ENCODE peak calls at places on chromosome 21, in eight cellular contexts. P, B, E, V, I, O, G and C are unnamed samples. For H3K27me3, the result is how much of the 10 kb centered on the place peaks cover.

GRCh38 chr21:37877171-37877570 is 39.1 kb downstream of the KCNJ6 start:
- DNase-seq in P (no peak), B (no peak), E (no peak), V (no peak), I (no peak), O (no peak), G (no peak), C (no peak)

GRCh38 chr21:29102791-29103257 is 27.6 kb upstream of the MAP3K7CL start:
- DNase-seq in P (no peak), B (no peak), E (no peak), V (no peak), I (no peak), O (no peak), G (no peak), C (no peak)

GRCh38 chr21:16279658-16280581 is 550.1 kb downstream of the USP25 start:
- DNase-seq in P (no peak), B (peak), E (peak), V (no peak), I (no peak), O (peak), G (peak), C (no peak)

GRCh38 chr21:25582888-25583287 is 24.4 kb downstream of the MRPL39 start:
- DNase-seq in P (no peak), B (no peak), E (no peak), V (no peak), I (no peak), O (no peak), G (no peak), C (no peak)

GRCh38 chr21:39714331-39714730 is 30.7 kb upstream of the IGSF5 start:
- DNase-seq in P (no peak), B (no peak), E (no peak), V (no peak), I (no peak), O (no peak), G (no peak), C (no peak)

GRCh38 chr21:27761623-27762022 is 794.7 kb upstream of the ADAMTS5 start:
- DNase-seq in P (no peak), B (no peak), E (no peak), V (no peak), I (no peak), O (no peak), G (no peak), C (no peak)

GRCh38 chr21:30146558-30147282 is 19.9 kb downstream of the CLDN17 start:
- DNase-seq in P (peak), B (no peak), E (no peak), V (no peak), I (no peak), O (no peak), G (no peak), C (no peak)

GRCh38 chr21:31447477-31447876 is 103.4 kb upstream of the TIAM1 start:
- DNase-seq in P (no peak), B (no peak), E (no peak), V (no peak), I (no peak), O (no peak), G (no peak), C (no peak)

GRCh38 chr21:26849428-26850115 is 4.4 kb upstream of the ADAMTS1 start:
- DNase-seq in P (peak), B (no peak), E (no peak), V (no peak), I (no peak), O (no peak), G (no peak), C (peak)

GRCh38 chr21:24840287-24840686 is 767.0 kb downstream of the MRPL39 start:
- DNase-seq in P (no peak), B (peak), E (no peak), V (no peak), I (peak), O (peak), G (no peak), C (peak)

GRCh38 chr21:26170471-26171309 is at the start of gene APP:
- DNase-seq in P (peak), B (peak), E (peak), V (peak), I (peak), O (peak), G (peak), C (peak)

GRCh38 chr21:27225142-27225541 is 258.3 kb upstream of the ADAMTS5 start:
- DNase-seq in P (no peak), B (no peak), E (no peak), V (no peak), I (no peak), O (no peak), G (no peak), C (no peak)

GRCh38 chr21:38077504-38077903 is 161.2 kb upstream of the KCNJ6 start:
- DNase-seq in P (no peak), B (no peak), E (no peak), V (no peak), I (no peak), O (no peak), G (no peak), C (no peak)

GRCh38 chr21:19565587-19565986 is 1162.0 kb upstream of the TMPRSS15 start:
- DNase-seq in P (no peak), B (no peak), E (no peak), V (no peak), I (no peak), O (no peak), G (no peak), C (no peak)

GRCh38 chr21:41167348-41168342 is at the start of gene BACE2:
- DNase-seq in P (peak), B (peak), E (peak), V (no peak), I (peak), O (peak), G (peak), C (peak)

GRCh38 chr21:23977971-23978370 is 1629.3 kb downstream of the MRPL39 start:
- DNase-seq in P (no peak), B (no peak), E (no peak), V (no peak), I (no peak), O (no peak), G (no peak), C (no peak)

GRCh38 chr21:16709866-16710550 is 802.8 kb upstream of the CXADR start:
- DNase-seq in P (no peak), B (no peak), E (no peak), V (no peak), I (no peak), O (peak), G (peak), C (no peak)

GRCh38 chr21:42677339-42678117 is 24.1 kb downstream of the PDE9A start:
- DNase-seq in P (no peak), B (no peak), E (no peak), V (no peak), I (no peak), O (no peak), G (no peak), C (peak)
- H3K27me3 ChIP-seq in P (under half), B (under half), E (under half), V (under half), I (under half), O (under half), G (under half), C (under half)

GRCh38 chr21:44687671-44688070 is 5.7 kb upstream of the KRTAP12-1 start:
- DNase-seq in P (no peak), B (no peak), E (no peak), V (no peak), I (no peak), O (no peak), G (no peak), C (no peak)
- H3K27me3 ChIP-seq in P (under half), B (under half), E (under half), V (under half), I (under half), O (under half), G (under half), C (under half)

GRCh38 chr21:36564647-36565046 is 84.7 kb upstream of the CLDN14 start:
- DNase-seq in P (no peak), B (no peak), E (no peak), V (no peak), I (no peak), O (no peak), G (no peak), C (no peak)
- H3K27me3 ChIP-seq in P (under half), B (under half), E (under half), V (under half), I (under half), O (under half), G (under half), C (under half)

DNA sequence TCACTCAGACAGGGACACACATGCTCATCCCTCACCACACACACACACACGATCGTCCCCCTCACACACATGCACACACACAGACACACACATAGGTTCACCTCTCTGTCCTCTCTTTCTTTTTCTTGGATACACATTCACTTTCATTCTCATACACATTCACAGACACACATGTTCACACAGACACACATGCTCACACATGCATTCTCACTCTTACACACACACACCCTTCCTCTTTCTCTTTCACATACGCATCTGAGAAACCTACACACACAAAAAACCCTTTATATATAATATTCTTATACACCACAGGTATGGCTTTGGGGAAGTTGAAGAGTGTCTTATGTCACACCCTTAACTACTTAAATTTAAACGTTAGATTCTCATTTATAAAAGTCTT is 248.6 kb upstream of the RUNX1 start:
- DNase-seq in P (no peak), B (no peak), E (no peak), V (no peak), I (no peak), O (no peak), G (no peak), C (no peak)
- H3K27me3 ChIP-seq in P (under half), B (under half), E (under half), V (under half), I (under half), O (under half), G (under half), C (under half)

GRCh38 chr21:45396620-45396995 is 8.4 kb upstream of the COL18A1 start:
- DNase-seq in P (no peak), B (peak), E (peak), V (no peak), I (no peak), O (no peak), G (no peak), C (no peak)
- H3K27me3 ChIP-seq in P (under half), B (under half), E (under half), V (under half), I (under half), O (under half), G (under half), C (under half)

GRCh38 chr21:35976929-35977328 is 83.4 kb downstream of the SETD4 start:
- DNase-seq in P (no peak), B (no peak), E (no peak), V (no peak), I (no peak), O (no peak), G (no peak), C (no peak)
- H3K27me3 ChIP-seq in P (under half), B (under half), E (under half), V (under half), I (under half), O (under half), G (under half), C (under half)

DNA sequence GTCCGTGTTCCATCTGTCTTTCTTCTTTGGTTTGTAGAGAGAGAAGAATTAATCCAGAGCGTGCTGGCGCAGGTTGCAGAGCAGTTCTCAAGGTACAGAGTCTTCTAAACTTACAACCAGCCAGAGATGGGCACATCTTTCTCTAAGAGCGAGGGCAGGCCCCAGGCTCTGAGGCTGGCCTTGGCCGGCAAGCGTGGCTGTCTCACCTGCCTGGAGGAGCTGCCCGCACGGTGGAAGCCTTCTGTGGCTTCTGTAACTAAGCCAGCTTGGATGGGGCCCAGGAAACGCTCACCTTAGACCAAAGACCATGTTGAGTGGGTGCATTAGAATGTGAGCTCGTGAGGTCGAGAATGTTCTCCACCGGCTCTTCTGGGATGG is 78.6 kb downstream of the PDE9A start:
- DNase-seq in P (no peak), B (no peak), E (no peak), V (no peak), I (peak), O (no peak), G (no peak), C (no peak)
- H3K27me3 ChIP-seq in P (under half), B (under half), E (under half), V (under half), I (under half), O (under half), G (under half), C (under half)

GRCh38 chr21:44756416-44757185 is 45.0 kb downstream of the UBE2G2 start:
- DNase-seq in P (no peak), B (peak), E (no peak), V (no peak), I (no peak), O (no peak), G (no peak), C (no peak)
- H3K27me3 ChIP-seq in P (under half), B (under half), E (under half), V (under half), I (under half), O (under half), G (under half), C (under half)

GRCh38 chr21:44418876-44419230 is 36.5 kb upstream of the LRRC3 start:
- DNase-seq in P (no peak), B (peak), E (no peak), V (no peak), I (no peak), O (no peak), G (no peak), C (peak)
- H3K27me3 ChIP-seq in P (under half), B (under half), E (under half), V (under half), I (under half), O (under half), G (under half), C (under half)

DNA sequence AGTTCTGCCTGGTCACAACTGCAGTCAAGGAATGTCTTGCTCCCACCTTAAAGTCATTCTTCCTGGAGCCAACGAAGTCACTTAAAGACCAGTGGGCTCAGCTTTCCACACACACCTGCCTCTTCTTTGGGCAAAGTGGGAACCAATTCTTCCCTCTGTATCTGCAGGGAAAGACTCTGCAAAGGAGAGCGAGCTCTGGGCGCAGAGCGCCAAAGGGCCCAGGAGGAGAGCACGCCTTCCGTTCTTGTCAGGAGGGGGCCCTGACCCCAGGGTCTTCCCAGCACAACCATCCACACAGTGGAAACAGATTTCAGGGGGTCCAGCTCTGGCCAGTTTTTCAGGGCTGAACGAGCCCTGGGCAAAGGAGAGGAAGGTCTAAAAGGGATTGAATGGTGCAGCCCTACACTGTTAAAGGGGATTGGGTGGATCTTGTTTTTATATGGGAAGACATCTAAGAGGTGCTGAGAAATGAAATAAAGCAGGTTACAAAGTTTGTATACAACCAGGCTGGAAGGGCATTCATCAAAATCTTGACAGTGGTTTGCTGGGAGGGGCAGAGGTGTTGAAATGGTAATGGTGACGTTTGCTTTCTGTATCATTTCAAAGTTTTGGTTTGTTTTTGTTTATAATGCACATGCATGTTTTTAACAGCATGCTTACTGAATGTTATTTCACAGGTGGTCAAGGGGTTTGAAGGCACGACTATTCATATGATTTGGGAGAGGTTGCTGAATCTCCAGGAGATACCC is 6.9 kb upstream of the OLIG2 start:
- DNase-seq in P (no peak), B (no peak), E (no peak), V (no peak), I (no peak), O (no peak), G (no peak), C (peak)
- H3K27me3 ChIP-seq in P (half or more), B (half or more), E (under half), V (under half), I (under half), O (under half), G (under half), C (half or more)